ENCODE peak calls at places on chromosomes 6 and 20, in nine cellular contexts. One of them, this sample, is unnamed.

GRCh38 chr6:2633763-2634150 is 117.0 kb downstream of the MYLK4 start:
- DNase-seq in HepG2: no peak
- DNase-seq in H1: no peak
- DNase-seq in HCT116: no peak
- DNase-seq in endothelial cell of umbilical vein: no peak
- DNase-seq in A549: no peak
- DNase-seq in K562: no peak
- DNase-seq in SK-N-SH: no peak
- DNase-seq in GM12878: no peak
- DNase-seq in this sample: no peak

GRCh38 chr20:44425923-44426322 is 49.8 kb upstream of the TTPAL start:
- DNase-seq in HepG2: no peak
- DNase-seq in H1: no peak
- DNase-seq in HCT116: no peak
- DNase-seq in endothelial cell of umbilical vein: no peak
- DNase-seq in A549: no peak
- DNase-seq in K562: no peak
- DNase-seq in SK-N-SH: no peak
- DNase-seq in GM12878: no peak
- DNase-seq in this sample: no peak

GRCh38 chr6:137248702-137249101 is 29.5 kb upstream of the IFNGR1 start:
- DNase-seq in HepG2: no peak
- DNase-seq in H1: no peak
- DNase-seq in HCT116: no peak
- DNase-seq in endothelial cell of umbilical vein: no peak
- DNase-seq in A549: no peak
- DNase-seq in K562: no peak
- DNase-seq in SK-N-SH: no peak
- DNase-seq in GM12878: no peak
- DNase-seq in this sample: peak

GRCh38 chr6:139392834-139393233 is 18.4 kb upstream of the CITED2 start:
- DNase-seq in HepG2: no peak
- DNase-seq in H1: no peak
- DNase-seq in HCT116: no peak
- DNase-seq in endothelial cell of umbilical vein: no peak
- DNase-seq in A549: no peak
- DNase-seq in K562: no peak
- DNase-seq in SK-N-SH: no peak
- DNase-seq in GM12878: peak
- DNase-seq in this sample: peak

GRCh38 chr6:116286773-116287358 is 7.1 kb upstream of the TSPYL1 start:
- DNase-seq in HepG2: no peak
- DNase-seq in H1: no peak
- DNase-seq in HCT116: no peak
- DNase-seq in endothelial cell of umbilical vein: no peak
- DNase-seq in A549: no peak
- DNase-seq in K562: no peak
- DNase-seq in SK-N-SH: no peak
- DNase-seq in GM12878: no peak
- DNase-seq in this sample: no peak

GRCh38 chr6:132867055-132867454 is 52.7 kb downstream of the RPS12 start:
- DNase-seq in HepG2: no peak
- DNase-seq in H1: no peak
- DNase-seq in HCT116: no peak
- DNase-seq in endothelial cell of umbilical vein: no peak
- DNase-seq in A549: no peak
- DNase-seq in K562: no peak
- DNase-seq in SK-N-SH: no peak
- DNase-seq in GM12878: no peak
- DNase-seq in this sample: no peak

GRCh38 chr6:46400898-46401297 is 90.4 kb downstream of the RCAN2 start:
- DNase-seq in HepG2: no peak
- DNase-seq in H1: no peak
- DNase-seq in HCT116: no peak
- DNase-seq in endothelial cell of umbilical vein: no peak
- DNase-seq in A549: no peak
- DNase-seq in K562: no peak
- DNase-seq in SK-N-SH: no peak
- DNase-seq in GM12878: no peak
- DNase-seq in this sample: no peak

GRCh38 chr6:27428966-27429365 is 40.4 kb downstream of the ZNF391 start:
- DNase-seq in HepG2: no peak
- DNase-seq in H1: no peak
- DNase-seq in HCT116: no peak
- DNase-seq in endothelial cell of umbilical vein: no peak
- DNase-seq in A549: no peak
- DNase-seq in K562: no peak
- DNase-seq in SK-N-SH: no peak
- DNase-seq in GM12878: no peak
- DNase-seq in this sample: no peak

GRCh38 chr20:35601021-35601973 is 14.3 kb upstream of the SPAG4 start:
- DNase-seq in HepG2: peak
- DNase-seq in H1: peak
- DNase-seq in HCT116: no peak
- DNase-seq in endothelial cell of umbilical vein: peak
- DNase-seq in A549: peak
- DNase-seq in K562: peak
- DNase-seq in SK-N-SH: peak
- DNase-seq in GM12878: no peak
- DNase-seq in this sample: peak

GRCh38 chr6:90088009-90088408 is 193.7 kb downstream of the GJA10 start:
- DNase-seq in HepG2: no peak
- DNase-seq in H1: no peak
- DNase-seq in HCT116: no peak
- DNase-seq in endothelial cell of umbilical vein: peak
- DNase-seq in A549: no peak
- DNase-seq in K562: no peak
- DNase-seq in SK-N-SH: no peak
- DNase-seq in GM12878: no peak
- DNase-seq in this sample: peak

GRCh38 chr6:3031857-3032256 is 32.2 kb downstream of the NQO2 start:
- DNase-seq in HepG2: peak
- DNase-seq in H1: no peak
- DNase-seq in HCT116: no peak
- DNase-seq in endothelial cell of umbilical vein: no peak
- DNase-seq in A549: no peak
- DNase-seq in K562: no peak
- DNase-seq in SK-N-SH: no peak
- DNase-seq in GM12878: no peak
- DNase-seq in this sample: no peak

GRCh38 chr6:30071081-30071818 is 4.3 kb downstream of the PPP1R11 start:
- DNase-seq in HepG2: no peak
- DNase-seq in H1: peak
- DNase-seq in HCT116: no peak
- DNase-seq in endothelial cell of umbilical vein: peak
- DNase-seq in A549: no peak
- DNase-seq in K562: no peak
- DNase-seq in SK-N-SH: peak
- DNase-seq in GM12878: no peak
- DNase-seq in this sample: no peak

GRCh38 chr20:25269057-25269832 is 21.4 kb downstream of the PYGB start:
- DNase-seq in HepG2: no peak
- DNase-seq in H1: peak
- DNase-seq in HCT116: no peak
- DNase-seq in endothelial cell of umbilical vein: no peak
- DNase-seq in A549: no peak
- DNase-seq in K562: no peak
- DNase-seq in SK-N-SH: peak
- DNase-seq in GM12878: no peak
- DNase-seq in this sample: no peak

GRCh38 chr6:72911463-72912153 is 289.7 kb downstream of the KCNQ5 start:
- DNase-seq in HepG2: no peak
- DNase-seq in H1: no peak
- DNase-seq in HCT116: no peak
- DNase-seq in endothelial cell of umbilical vein: no peak
- DNase-seq in A549: no peak
- DNase-seq in K562: no peak
- DNase-seq in SK-N-SH: no peak
- DNase-seq in GM12878: no peak
- DNase-seq in this sample: peak

GRCh38 chr6:18207949-18208348 is 52.7 kb downstream of the KDM1B start:
- DNase-seq in HepG2: no peak
- DNase-seq in H1: no peak
- DNase-seq in HCT116: no peak
- DNase-seq in endothelial cell of umbilical vein: no peak
- DNase-seq in A549: no peak
- DNase-seq in K562: no peak
- DNase-seq in SK-N-SH: no peak
- DNase-seq in GM12878: no peak
- DNase-seq in this sample: no peak

GRCh38 chr6:109793793-109794192 is 102.7 kb downstream of the FIG4 start:
- DNase-seq in HepG2: no peak
- DNase-seq in H1: no peak
- DNase-seq in HCT116: peak
- DNase-seq in endothelial cell of umbilical vein: peak
- DNase-seq in A549: peak
- DNase-seq in K562: peak
- DNase-seq in SK-N-SH: no peak
- DNase-seq in GM12878: no peak
- DNase-seq in this sample: no peak

GRCh38 chr6:105015482-105015881 is 58.6 kb downstream of the LIN28B start:
- DNase-seq in HepG2: no peak
- DNase-seq in H1: no peak
- DNase-seq in HCT116: no peak
- DNase-seq in endothelial cell of umbilical vein: no peak
- DNase-seq in A549: no peak
- DNase-seq in K562: no peak
- DNase-seq in SK-N-SH: no peak
- DNase-seq in GM12878: no peak
- DNase-seq in this sample: no peak

GRCh38 chr6:56693246-56693607 is 50.5 kb upstream of the DST start:
- DNase-seq in HepG2: peak
- DNase-seq in H1: no peak
- DNase-seq in HCT116: no peak
- DNase-seq in endothelial cell of umbilical vein: no peak
- DNase-seq in A549: no peak
- DNase-seq in K562: no peak
- DNase-seq in SK-N-SH: no peak
- DNase-seq in GM12878: no peak
- DNase-seq in this sample: no peak
- TF ChIP-seq MAX in HepG2: peak
- TF ChIP-seq MAX in H1: no peak
- TF ChIP-seq MAX in HCT116: no peak
- TF ChIP-seq MAX in endothelial cell of umbilical vein: no peak
- TF ChIP-seq MAX in A549: no peak
- TF ChIP-seq MAX in K562: no peak
- TF ChIP-seq MAX in SK-N-SH: no peak
- TF ChIP-seq MAX in GM12878: no peak
- TF ChIP-seq MAX in this sample: no peak

DNA sequence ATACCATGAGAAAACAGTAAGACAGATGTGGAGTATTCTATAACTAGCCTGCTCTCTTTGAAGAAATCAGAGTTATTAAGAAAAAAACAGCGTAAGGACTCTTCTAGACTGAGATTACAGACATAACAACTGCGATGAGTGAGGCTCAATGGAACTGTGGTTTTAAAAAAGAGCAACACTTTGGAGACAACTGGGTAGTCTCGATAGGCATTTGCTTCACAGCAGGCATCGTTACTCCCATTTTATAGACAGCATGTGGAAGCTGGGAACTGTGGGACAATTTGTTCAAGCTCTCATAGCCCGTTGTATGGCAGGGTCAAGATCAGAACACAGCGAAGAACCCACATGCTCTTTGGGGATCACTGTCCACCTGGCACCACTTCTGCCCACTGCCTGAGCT is 4.6 kb downstream of the FKBP1A start:
- DNase-seq in HepG2: no peak
- DNase-seq in H1: no peak
- DNase-seq in HCT116: no peak
- DNase-seq in endothelial cell of umbilical vein: no peak
- DNase-seq in A549: no peak
- DNase-seq in K562: no peak
- DNase-seq in SK-N-SH: no peak
- DNase-seq in GM12878: no peak
- DNase-seq in this sample: no peak
- H3K4me3 ChIP-seq in HepG2: no peak
- H3K4me3 ChIP-seq in H1: no peak
- H3K4me3 ChIP-seq in HCT116: no peak
- H3K4me3 ChIP-seq in endothelial cell of umbilical vein: peak
- H3K4me3 ChIP-seq in A549: no peak
- H3K4me3 ChIP-seq in K562: no peak
- H3K4me3 ChIP-seq in SK-N-SH: no peak
- H3K4me3 ChIP-seq in GM12878: peak
- H3K4me3 ChIP-seq in this sample: no peak

DNA sequence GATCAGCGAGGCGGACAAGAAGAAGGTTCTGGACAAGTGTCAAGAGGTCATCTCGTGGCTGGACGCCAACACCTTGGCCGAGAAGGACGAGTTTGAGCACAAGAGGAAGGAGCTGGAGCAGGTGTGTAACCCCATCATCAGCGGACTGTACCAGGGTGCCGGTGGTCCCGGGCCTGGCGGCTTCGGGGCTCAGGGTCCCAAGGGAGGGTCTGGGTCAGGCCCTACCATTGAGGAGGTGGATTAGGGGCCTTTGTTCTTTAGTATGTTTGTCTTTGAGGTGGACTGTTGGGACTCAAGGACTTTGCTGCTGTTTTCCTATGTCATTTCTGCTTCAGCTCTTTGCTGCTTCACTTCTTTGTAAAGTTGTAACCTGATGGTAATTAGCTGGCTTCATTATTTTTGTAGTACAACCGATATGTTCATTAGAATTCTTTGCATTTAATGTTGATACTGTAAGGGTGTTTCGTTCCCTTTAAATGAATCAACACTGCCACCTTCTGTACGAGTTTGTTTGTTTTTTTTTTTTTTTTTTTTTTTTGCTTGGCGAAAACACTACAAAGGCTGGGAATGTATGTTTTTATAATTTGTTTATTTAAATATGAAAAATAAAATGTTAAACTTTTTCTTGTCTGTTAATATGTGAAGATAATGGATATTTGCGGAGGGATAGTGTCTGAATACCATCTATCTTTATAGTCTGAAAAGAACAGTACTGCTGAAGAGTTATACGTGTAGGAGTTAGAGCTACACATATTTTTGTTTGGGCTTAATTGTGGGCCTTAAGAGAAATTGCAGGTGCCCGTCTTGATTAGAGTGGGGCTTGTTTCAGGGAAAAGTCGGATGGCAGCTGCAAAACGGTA is 2.3 kb downstream of the HSPA1B start:
- DNase-seq in HepG2: no peak
- DNase-seq in H1: no peak
- DNase-seq in HCT116: no peak
- DNase-seq in endothelial cell of umbilical vein: peak
- DNase-seq in A549: no peak
- DNase-seq in K562: peak
- DNase-seq in SK-N-SH: no peak
- DNase-seq in GM12878: no peak
- DNase-seq in this sample: peak
- TF ChIP-seq MAX in HepG2: no peak
- TF ChIP-seq MAX in H1: no peak
- TF ChIP-seq MAX in HCT116: no peak
- TF ChIP-seq MAX in endothelial cell of umbilical vein: no peak
- TF ChIP-seq MAX in A549: no peak
- TF ChIP-seq MAX in K562: no peak
- TF ChIP-seq MAX in SK-N-SH: no peak
- TF ChIP-seq MAX in GM12878: no peak
- TF ChIP-seq MAX in this sample: no peak

DNA sequence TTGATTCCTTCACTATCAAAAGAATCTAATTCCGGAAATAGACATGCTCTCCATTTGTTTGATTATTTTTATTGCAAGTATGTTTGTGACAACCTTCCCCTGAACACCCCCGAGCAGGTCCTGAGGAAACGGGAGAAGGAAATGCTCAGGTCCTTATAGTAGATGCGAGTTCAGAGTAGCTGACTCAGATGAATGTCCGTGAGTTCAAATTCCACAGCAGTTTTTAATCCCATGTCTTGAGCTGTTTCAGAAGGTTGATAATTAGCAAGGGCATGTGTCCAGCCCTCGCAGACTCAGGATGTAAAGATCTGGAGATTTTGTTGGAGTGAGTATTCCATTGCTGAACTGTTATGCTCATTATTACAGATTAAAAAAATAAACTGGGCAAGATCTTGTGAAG is 169.3 kb downstream of the BCAS1 start:
- DNase-seq in HepG2: no peak
- DNase-seq in H1: no peak
- DNase-seq in HCT116: no peak
- DNase-seq in endothelial cell of umbilical vein: peak
- DNase-seq in A549: peak
- DNase-seq in K562: no peak
- DNase-seq in SK-N-SH: no peak
- DNase-seq in GM12878: no peak
- DNase-seq in this sample: no peak
- H3K4me3 ChIP-seq in HepG2: no peak
- H3K4me3 ChIP-seq in H1: no peak
- H3K4me3 ChIP-seq in HCT116: no peak
- H3K4me3 ChIP-seq in endothelial cell of umbilical vein: peak
- H3K4me3 ChIP-seq in A549: no peak
- H3K4me3 ChIP-seq in K562: no peak
- H3K4me3 ChIP-seq in SK-N-SH: peak
- H3K4me3 ChIP-seq in GM12878: no peak
- H3K4me3 ChIP-seq in this sample: no peak